ENCODE peak calls at places on chromosomes 4 and X, in seven cellular contexts. One of them, this sample, is unnamed.

GRCh38 chrX:47643926-47644325 is 6.4 kb downstream of the ELK1 start:
- DNase-seq in foreskin keratinocyte: no peak
- DNase-seq in AG04450: no peak
- DNase-seq in MCF 10A: peak
- DNase-seq in ovary: no peak
- DNase-seq in uterus: no peak
- DNase-seq in PC-9: no peak
- DNase-seq in this sample: no peak

GRCh38 chr4:62133498-62133897 is 933.4 kb downstream of the ADGRL3 start:
- DNase-seq in ovary: no peak
- DNase-seq in AG04450: no peak
- DNase-seq in uterus: no peak
- DNase-seq in PC-9: no peak
- DNase-seq in MCF 10A: no peak
- DNase-seq in foreskin keratinocyte: no peak
- DNase-seq in this sample: no peak

GRCh38 chr4:47032405-47033106 is 1.2 kb downstream of the GABRB1 start:
- DNase-seq in ovary: no peak
- DNase-seq in uterus: peak
- DNase-seq in AG04450: peak
- DNase-seq in PC-9: no peak
- DNase-seq in foreskin keratinocyte: no peak
- DNase-seq in MCF 10A: peak
- DNase-seq in this sample: peak

GRCh38 chr4:75005727-75006126 is 72.8 kb downstream of the PARM1 start:
- DNase-seq in uterus: no peak
- DNase-seq in AG04450: no peak
- DNase-seq in PC-9: no peak
- DNase-seq in ovary: no peak
- DNase-seq in foreskin keratinocyte: no peak
- DNase-seq in MCF 10A: no peak
- DNase-seq in this sample: no peak

GRCh38 chr4:152605641-152606304 is 69.9 kb upstream of the FBXW7 start:
- DNase-seq in AG04450: no peak
- DNase-seq in ovary: no peak
- DNase-seq in foreskin keratinocyte: no peak
- DNase-seq in MCF 10A: no peak
- DNase-seq in PC-9: no peak
- DNase-seq in uterus: no peak
- DNase-seq in this sample: no peak

GRCh38 chr4:158250321-158250720 is 40.0 kb downstream of the TMEM144 start:
- DNase-seq in PC-9: no peak
- DNase-seq in uterus: no peak
- DNase-seq in ovary: no peak
- DNase-seq in MCF 10A: no peak
- DNase-seq in foreskin keratinocyte: no peak
- DNase-seq in AG04450: no peak
- DNase-seq in this sample: no peak

GRCh38 chrX:150548684-150549083 is 19.7 kb upstream of the MTM1 start:
- DNase-seq in ovary: no peak
- DNase-seq in uterus: no peak
- DNase-seq in AG04450: no peak
- DNase-seq in foreskin keratinocyte: no peak
- DNase-seq in MCF 10A: peak
- DNase-seq in PC-9: no peak
- DNase-seq in this sample: no peak

GRCh38 chr4:85498068-85498733 is 23.3 kb downstream of the ARHGAP24 start:
- DNase-seq in uterus: peak
- DNase-seq in PC-9: peak
- DNase-seq in foreskin keratinocyte: peak
- DNase-seq in MCF 10A: peak
- DNase-seq in ovary: no peak
- DNase-seq in AG04450: no peak
- DNase-seq in this sample: no peak

GRCh38 chr4:126247409-126247808 is 932.7 kb downstream of the FAT4 start:
- DNase-seq in AG04450: no peak
- DNase-seq in PC-9: no peak
- DNase-seq in MCF 10A: no peak
- DNase-seq in uterus: no peak
- DNase-seq in foreskin keratinocyte: no peak
- DNase-seq in ovary: no peak
- DNase-seq in this sample: no peak

DNA sequence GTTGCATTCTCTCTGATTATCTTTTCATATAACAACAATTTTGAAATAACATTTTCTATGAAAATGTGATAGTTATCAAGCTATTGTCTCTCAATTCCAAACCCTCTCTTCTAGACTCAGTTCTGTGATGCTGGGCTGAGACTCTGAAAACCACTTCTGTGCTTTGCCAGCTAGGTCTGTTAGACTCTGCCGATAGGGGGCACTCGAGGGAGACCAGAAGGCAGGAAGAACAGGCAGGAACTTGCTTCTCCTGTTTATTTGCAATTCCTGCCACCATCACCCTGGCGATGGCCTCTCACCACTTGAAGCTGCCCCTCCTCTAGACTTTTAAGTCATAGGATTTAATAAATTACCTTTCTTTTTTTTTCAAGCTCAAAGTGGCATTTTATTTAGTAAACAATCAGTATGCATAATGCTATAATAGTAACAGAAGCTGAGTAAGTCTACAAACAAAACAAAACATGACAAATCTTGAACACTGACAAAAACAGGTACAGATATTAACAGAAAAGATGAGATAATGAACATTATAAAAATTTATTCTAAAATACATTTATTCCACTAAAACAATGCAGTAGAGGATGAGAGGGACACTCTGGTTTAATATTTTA is 49.7 kb downstream of the RASL11B start:
- DNase-seq in AG04450: no peak
- DNase-seq in uterus: peak
- DNase-seq in PC-9: peak
- DNase-seq in foreskin keratinocyte: peak
- DNase-seq in MCF 10A: peak
- DNase-seq in ovary: peak
- DNase-seq in this sample: peak
- TF ChIP-seq CTCF in AG04450: peak
- TF ChIP-seq CTCF in uterus: peak
- TF ChIP-seq CTCF in PC-9: peak
- TF ChIP-seq CTCF in foreskin keratinocyte: peak
- TF ChIP-seq CTCF in MCF 10A: peak
- TF ChIP-seq CTCF in ovary: peak
- TF ChIP-seq CTCF in this sample: no peak

DNA sequence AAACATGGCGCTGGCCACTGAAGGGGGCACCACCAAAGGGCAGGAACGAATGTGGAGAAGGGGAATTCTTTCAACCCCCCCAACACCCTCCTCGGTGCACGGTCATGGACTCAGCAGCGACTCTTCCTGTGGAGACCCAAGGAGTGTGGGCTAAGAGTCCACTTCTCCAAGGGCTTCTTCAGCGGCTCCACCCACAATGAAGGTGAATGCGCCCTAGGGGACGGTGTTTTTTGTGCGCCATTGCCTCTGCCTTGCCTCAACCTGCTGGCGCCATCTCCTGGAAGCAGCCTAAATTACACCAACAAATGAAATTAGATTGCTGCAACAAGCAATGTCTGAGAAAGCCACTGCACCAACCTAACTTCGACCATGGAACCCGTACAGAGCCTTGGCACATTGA is 169.2 kb upstream of the MAGEB18 start:
- DNase-seq in MCF 10A: peak
- DNase-seq in AG04450: peak
- DNase-seq in PC-9: no peak
- DNase-seq in ovary: no peak
- DNase-seq in uterus: no peak
- DNase-seq in foreskin keratinocyte: no peak
- DNase-seq in this sample: no peak
- TF ChIP-seq CTCF in MCF 10A: peak
- TF ChIP-seq CTCF in AG04450: peak
- TF ChIP-seq CTCF in PC-9: peak
- TF ChIP-seq CTCF in ovary: no peak
- TF ChIP-seq CTCF in uterus: no peak
- TF ChIP-seq CTCF in foreskin keratinocyte: peak
- TF ChIP-seq CTCF in this sample: no peak

GRCh38 chr4:173014113-173014558 is 154.5 kb upstream of the GALNT7 start:
- DNase-seq in PC-9: peak
- DNase-seq in uterus: peak
- DNase-seq in MCF 10A: peak
- DNase-seq in AG04450: no peak
- DNase-seq in foreskin keratinocyte: no peak
- DNase-seq in ovary: no peak
- DNase-seq in this sample: no peak
- TF ChIP-seq CTCF in PC-9: no peak
- TF ChIP-seq CTCF in uterus: no peak
- TF ChIP-seq CTCF in MCF 10A: no peak
- TF ChIP-seq CTCF in AG04450: peak
- TF ChIP-seq CTCF in foreskin keratinocyte: peak
- TF ChIP-seq CTCF in ovary: no peak
- TF ChIP-seq CTCF in this sample: no peak

GRCh38 chr4:5461477-5461876 is 246.9 kb downstream of the EVC2 start:
- DNase-seq in uterus: no peak
- DNase-seq in MCF 10A: no peak
- DNase-seq in PC-9: no peak
- DNase-seq in ovary: no peak
- DNase-seq in AG04450: no peak
- DNase-seq in foreskin keratinocyte: no peak
- DNase-seq in this sample: no peak

GRCh38 chr4:5462254-5462835 is 246.0 kb downstream of the EVC2 start:
- DNase-seq in AG04450: no peak
- DNase-seq in MCF 10A: no peak
- DNase-seq in ovary: no peak
- DNase-seq in PC-9: no peak
- DNase-seq in foreskin keratinocyte: no peak
- DNase-seq in uterus: no peak
- DNase-seq in this sample: no peak

GRCh38 chr4:5459236-5459635 is 249.1 kb downstream of the EVC2 start:
- DNase-seq in MCF 10A: no peak
- DNase-seq in uterus: no peak
- DNase-seq in PC-9: no peak
- DNase-seq in ovary: no peak
- DNase-seq in foreskin keratinocyte: no peak
- DNase-seq in AG04450: no peak
- DNase-seq in this sample: no peak

GRCh38 chr4:5458676-5459075 is 249.7 kb downstream of the EVC2 start:
- DNase-seq in AG04450: no peak
- DNase-seq in MCF 10A: no peak
- DNase-seq in ovary: no peak
- DNase-seq in PC-9: no peak
- DNase-seq in uterus: no peak
- DNase-seq in foreskin keratinocyte: no peak
- DNase-seq in this sample: no peak

GRCh38 chr4:5460106-5460801 is 248.1 kb downstream of the EVC2 start:
- DNase-seq in foreskin keratinocyte: no peak
- DNase-seq in MCF 10A: peak
- DNase-seq in AG04450: peak
- DNase-seq in ovary: no peak
- DNase-seq in uterus: no peak
- DNase-seq in PC-9: no peak
- DNase-seq in this sample: no peak
- TF ChIP-seq CTCF in foreskin keratinocyte: peak
- TF ChIP-seq CTCF in MCF 10A: peak
- TF ChIP-seq CTCF in AG04450: peak
- TF ChIP-seq CTCF in ovary: no peak
- TF ChIP-seq CTCF in uterus: no peak
- TF ChIP-seq CTCF in PC-9: peak
- TF ChIP-seq CTCF in this sample: no peak

GRCh38 chr4:105257817-105258495 is 111.3 kb downstream of the TET2 start:
- DNase-seq in ovary: no peak
- DNase-seq in MCF 10A: peak
- DNase-seq in PC-9: no peak
- DNase-seq in foreskin keratinocyte: no peak
- DNase-seq in AG04450: no peak
- DNase-seq in uterus: no peak
- DNase-seq in this sample: no peak
- TF ChIP-seq CTCF in ovary: no peak
- TF ChIP-seq CTCF in MCF 10A: no peak
- TF ChIP-seq CTCF in PC-9: no peak
- TF ChIP-seq CTCF in foreskin keratinocyte: peak
- TF ChIP-seq CTCF in AG04450: peak
- TF ChIP-seq CTCF in uterus: no peak
- TF ChIP-seq CTCF in this sample: no peak

GRCh38 chr4:121688261-121688660 is 8.5 kb downstream of the ANXA5 start:
- DNase-seq in ovary: no peak
- DNase-seq in foreskin keratinocyte: no peak
- DNase-seq in uterus: no peak
- DNase-seq in MCF 10A: no peak
- DNase-seq in AG04450: no peak
- DNase-seq in PC-9: no peak
- DNase-seq in this sample: no peak

GRCh38 chr4:121693450-121693849 is 3.3 kb downstream of the ANXA5 start:
- DNase-seq in uterus: no peak
- DNase-seq in PC-9: no peak
- DNase-seq in ovary: no peak
- DNase-seq in AG04450: no peak
- DNase-seq in MCF 10A: no peak
- DNase-seq in foreskin keratinocyte: no peak
- DNase-seq in this sample: no peak

GRCh38 chr4:121688696-121689095 is 8.1 kb downstream of the ANXA5 start:
- DNase-seq in foreskin keratinocyte: no peak
- DNase-seq in ovary: no peak
- DNase-seq in uterus: no peak
- DNase-seq in PC-9: no peak
- DNase-seq in AG04450: no peak
- DNase-seq in MCF 10A: no peak
- DNase-seq in this sample: no peak

GRCh38 chr4:121692261-121692660 is 4.5 kb downstream of the ANXA5 start:
- DNase-seq in MCF 10A: no peak
- DNase-seq in ovary: no peak
- DNase-seq in uterus: no peak
- DNase-seq in AG04450: no peak
- DNase-seq in PC-9: no peak
- DNase-seq in foreskin keratinocyte: no peak
- DNase-seq in this sample: no peak

DNA sequence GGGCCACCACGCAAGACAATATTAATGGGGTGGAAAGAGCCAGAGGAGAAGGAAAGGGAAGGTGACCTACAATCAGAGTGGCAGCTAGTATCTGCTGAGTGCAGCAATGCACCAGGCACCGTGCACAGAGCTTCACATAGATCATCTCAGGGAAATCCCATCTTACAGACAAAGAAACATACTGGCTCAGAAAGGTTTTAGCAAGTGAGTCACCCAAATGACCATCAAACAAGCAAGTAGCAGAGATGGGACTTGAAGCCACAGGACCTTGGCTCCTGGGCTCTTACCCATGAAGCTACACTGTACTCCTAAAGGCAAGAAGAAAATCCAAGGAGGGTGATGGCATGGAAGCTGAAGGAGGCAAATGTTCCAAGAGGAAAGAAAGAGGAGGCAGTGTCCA is 6.8 kb downstream of the ANXA5 start:
- DNase-seq in PC-9: peak
- DNase-seq in ovary: no peak
- DNase-seq in AG04450: no peak
- DNase-seq in foreskin keratinocyte: peak
- DNase-seq in MCF 10A: peak
- DNase-seq in uterus: no peak
- DNase-seq in this sample: no peak
- TF ChIP-seq CTCF in PC-9: no peak
- TF ChIP-seq CTCF in ovary: no peak
- TF ChIP-seq CTCF in AG04450: no peak
- TF ChIP-seq CTCF in foreskin keratinocyte: no peak
- TF ChIP-seq CTCF in MCF 10A: no peak
- TF ChIP-seq CTCF in uterus: no peak
- TF ChIP-seq CTCF in this sample: no peak

GRCh38 chr4:1763550-1764080 is 29.5 kb upstream of the FGFR3 start:
- DNase-seq in foreskin keratinocyte: no peak
- DNase-seq in MCF 10A: no peak
- DNase-seq in ovary: peak
- DNase-seq in AG04450: no peak
- DNase-seq in uterus: peak
- DNase-seq in PC-9: no peak
- DNase-seq in this sample: no peak
- TF ChIP-seq CTCF in foreskin keratinocyte: peak
- TF ChIP-seq CTCF in MCF 10A: no peak
- TF ChIP-seq CTCF in ovary: no peak
- TF ChIP-seq CTCF in AG04450: peak
- TF ChIP-seq CTCF in uterus: no peak
- TF ChIP-seq CTCF in PC-9: no peak
- TF ChIP-seq CTCF in this sample: no peak

This sample was measured in omental fat pad.